ENCODE peak calls at places on chromosomes 2 and 18, in five cellular contexts. X, L, K, U and P are unnamed samples.
A peak's percentile ranks its signal among the peaks of the same experiment; 100 is the strongest.

GRCh38 chr2:28004086-28004485 is 113.6 kb downstream of the BABAM2 start:
- DNase-seq in X (no peak), L (peak; percentile 79), K (no peak), U (no peak), P (no peak)

GRCh38 chr18:73888565-73888964 is 259.1 kb downstream of the FBXO15 start:
- DNase-seq in X (no peak), L (no peak), K (no peak), U (no peak), P (no peak)

GRCh38 chr2:23659773-23660172 is 267.1 kb downstream of the ATAD2B start:
- DNase-seq in X (no peak), L (no peak), K (no peak), U (no peak), P (no peak)

GRCh38 chr18:48769006-48769646 is 181.6 kb downstream of the SMAD7 start:
- DNase-seq in X (no peak), L (no peak), K (no peak), U (no peak), P (no peak)

GRCh38 chr2:96138146-96139145 is at the start of gene ASTL:
- DNase-seq in X (no peak), L (peak; percentile 44), K (no peak), U (no peak), P (no peak)

GRCh38 chr2:241763551-241764271 is 12.9 kb upstream of the GAL3ST2 start:
- DNase-seq in X (no peak), L (no peak), K (peak; percentile 63), U (no peak), P (no peak)

GRCh38 chr2:735670-736218 is 58.5 kb upstream of the TMEM18 start:
- DNase-seq in X (no peak), L (no peak), K (no peak), U (no peak), P (no peak)

GRCh38 chr2:66495788-66496640 is 61.1 kb downstream of the MEIS1 start:
- DNase-seq in X (peak; percentile 78), L (peak; percentile 85), K (no peak), U (no peak), P (no peak)

GRCh38 chr2:235614176-235614860 is 120.5 kb downstream of the AGAP1 start:
- DNase-seq in X (no peak), L (no peak), K (no peak), U (no peak), P (no peak)

GRCh38 chr2:133906926-133907325 is 338.7 kb upstream of the NCKAP5 start:
- DNase-seq in X (no peak), L (no peak), K (no peak), U (no peak), P (no peak)

GRCh38 chr2:18312818-18313217 is 247.6 kb downstream of the RDH14 start:
- DNase-seq in X (no peak), L (no peak), K (no peak), U (no peak), P (no peak)

GRCh38 chr18:59848002-59848401 is 51.8 kb upstream of the PMAIP1 start:
- DNase-seq in X (no peak), L (no peak), K (no peak), U (no peak), P (no peak)
- TF ChIP-seq CTCF in X (no peak), L (no peak), K (no peak), U (no peak), P (no peak)

GRCh38 chr2:8488001-8488738 is 193.7 kb upstream of the ID2 start:
- DNase-seq in X (no peak), L (no peak), K (peak; percentile 71), U (no peak), P (no peak)

GRCh38 chr2:8489221-8489620 is 192.6 kb upstream of the ID2 start:
- DNase-seq in X (peak; percentile 37), L (no peak), K (no peak), U (no peak), P (no peak)

GRCh38 chr2:8489751-8490150 is 192.1 kb upstream of the ID2 start:
- DNase-seq in X (peak; percentile 15), L (no peak), K (no peak), U (no peak), P (no peak)

GRCh38 chr2:8486141-8486540 is 195.7 kb upstream of the ID2 start:
- DNase-seq in X (no peak), L (no peak), K (no peak), U (no peak), P (no peak)

GRCh38 chr2:8487461-8487932 is 194.4 kb upstream of the ID2 start:
- DNase-seq in X (peak; percentile 62), L (no peak), K (no peak), U (no peak), P (no peak)
- TF ChIP-seq CTCF in X (no peak), L (no peak), K (no peak), U (no peak), P (no peak)

GRCh38 chr2:19848952-19849351 is 52.8 kb downstream of the TTC32 start:
- DNase-seq in X (no peak), L (no peak), K (no peak), U (no peak), P (peak; percentile 42)

GRCh38 chr2:19850056-19850455 is 51.7 kb downstream of the TTC32 start:
- DNase-seq in X (no peak), L (no peak), K (no peak), U (no peak), P (peak; percentile 49)

GRCh38 chr2:19848029-19848750 is 53.6 kb downstream of the TTC32 start:
- DNase-seq in X (no peak), L (no peak), K (no peak), U (no peak), P (peak; percentile 39)

GRCh38 chr2:19850526-19851050 is 51.2 kb downstream of the TTC32 start:
- DNase-seq in X (no peak), L (no peak), K (no peak), U (no peak), P (peak; percentile 39)

DNA sequence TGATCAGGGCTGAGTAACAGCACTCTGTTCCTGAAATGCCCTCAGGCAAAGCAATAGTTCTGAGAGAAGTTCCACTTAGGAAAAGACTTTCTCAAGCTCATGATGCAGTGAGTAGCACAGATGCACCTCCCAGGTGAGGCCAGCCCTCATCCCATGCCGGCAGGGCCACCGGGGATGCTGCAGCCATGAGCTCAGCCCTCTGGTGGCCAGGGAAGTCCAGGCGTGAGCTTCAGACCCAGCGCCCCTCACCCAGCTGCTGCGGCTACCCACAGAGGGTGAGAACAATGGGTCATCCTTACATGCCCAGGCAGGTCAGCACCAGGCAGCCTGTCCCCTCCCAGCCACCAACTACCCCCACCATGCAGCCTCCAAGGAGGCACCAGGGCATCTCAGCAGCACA is 50.7 kb downstream of the TTC32 start:
- DNase-seq in X (no peak), L (no peak), K (no peak), U (no peak), P (peak; percentile 63)
- TF ChIP-seq CTCF in X (no peak), L (peak; percentile 27), K (no peak), U (peak; percentile 27), P (peak; percentile 40)

GRCh38 chr2:144596074-144596871 is 76.4 kb upstream of the ZEB2 start:
- DNase-seq in X (no peak), L (peak; percentile 84), K (no peak), U (peak; percentile 19), P (no peak)

GRCh38 chr2:144597894-144598593 is 78.1 kb upstream of the ZEB2 start:
- DNase-seq in X (no peak), L (no peak), K (no peak), U (no peak), P (no peak)

GRCh38 chr2:144592500-144593256 is 72.8 kb upstream of the ZEB2 start:
- DNase-seq in X (no peak), L (no peak), K (no peak), U (no peak), P (no peak)

GRCh38 chr2:144595279-144595678 is 75.4 kb upstream of the ZEB2 start:
- DNase-seq in X (no peak), L (no peak), K (no peak), U (no peak), P (no peak)

DNA sequence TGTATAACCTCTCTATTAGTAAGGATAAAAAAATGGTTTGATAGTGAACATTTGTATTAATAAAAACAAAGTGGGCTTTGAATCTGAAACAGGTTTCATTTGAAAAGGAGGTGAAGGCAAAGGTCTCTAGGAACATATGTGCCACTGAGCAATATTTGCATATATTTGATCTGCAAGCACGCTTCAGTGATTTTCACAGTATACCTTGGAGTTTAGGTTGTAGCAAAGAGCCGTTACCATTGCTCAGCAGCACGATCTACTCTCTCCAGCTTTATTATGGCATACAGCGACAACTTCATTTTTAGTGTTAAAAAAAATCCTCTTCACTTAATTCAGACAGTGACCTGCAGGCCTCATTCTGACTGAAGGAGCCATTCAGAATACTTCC is 75.8 kb upstream of the ZEB2 start:
- DNase-seq in X (no peak), L (no peak), K (no peak), U (no peak), P (no peak)
- TF ChIP-seq CTCF in X (no peak), L (no peak), K (no peak), U (no peak), P (no peak)

GRCh38 chr2:217680376-217680775 is 322.4 kb downstream of the TNS1 start:
- DNase-seq in X (no peak), L (no peak), K (no peak), U (no peak), P (no peak)

GRCh38 chr2:217685255-217685605 is 317.6 kb downstream of the TNS1 start:
- DNase-seq in X (peak; percentile 88), L (peak; percentile 98), K (no peak), U (no peak), P (no peak)

GRCh38 chr2:217687771-217688170 is 315.0 kb downstream of the TNS1 start:
- DNase-seq in X (peak; percentile 30), L (peak; percentile 43), K (no peak), U (no peak), P (no peak)

GRCh38 chr2:217684431-217685254 is 318.2 kb downstream of the TNS1 start:
- DNase-seq in X (no peak), L (no peak), K (no peak), U (no peak), P (no peak)

DNA sequence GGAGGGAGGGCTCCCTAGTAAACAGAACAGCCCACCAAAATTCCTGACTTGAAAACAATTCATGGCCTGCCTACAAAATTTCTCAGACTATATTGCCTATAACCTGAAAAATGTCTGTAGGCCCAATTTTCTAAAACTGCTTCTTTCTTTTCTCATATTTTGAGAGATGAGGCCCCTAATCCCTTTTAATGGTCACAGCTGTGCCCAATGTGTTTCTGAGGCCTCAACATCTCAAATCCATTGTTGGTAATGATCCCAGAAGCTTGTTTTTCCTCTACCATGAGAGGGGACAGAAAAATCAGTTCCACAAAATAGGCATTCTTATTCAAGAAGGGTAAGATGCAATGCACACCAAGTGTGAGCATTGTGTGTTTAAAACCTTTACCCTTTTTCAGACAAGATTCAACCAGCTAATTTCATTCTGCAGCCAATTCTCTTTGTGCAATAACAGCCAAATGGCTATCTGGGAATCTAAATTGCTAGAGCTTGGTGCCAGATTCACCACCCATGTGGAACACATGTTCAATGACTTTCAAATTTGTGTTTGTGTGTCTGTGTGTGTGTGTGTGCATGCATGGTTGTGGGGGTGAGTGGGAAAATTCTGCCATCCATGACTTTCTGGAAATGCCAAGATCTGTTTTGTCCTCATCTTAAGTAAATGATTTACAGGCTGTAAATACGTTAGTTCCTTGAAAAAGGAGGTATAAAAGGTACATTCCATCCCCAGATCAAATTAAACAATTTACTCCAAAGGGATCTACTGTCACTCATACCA is 319.5 kb downstream of the TNS1 start:
- DNase-seq in X (peak; percentile 7), L (no peak), K (no peak), U (no peak), P (no peak)
- TF ChIP-seq CTCF in X (no peak), L (no peak), K (no peak), U (no peak), P (no peak)

GRCh38 chr18:8052237-8052701 is 485.2 kb downstream of the PTPRM start:
- DNase-seq in X (no peak), L (no peak), K (no peak), U (no peak), P (no peak)
- TF ChIP-seq CTCF in X (no peak), L (no peak), K (no peak), U (no peak), P (no peak)